ENCODE peak calls at places on chromosomes 12 and 14, in five cellular contexts. One of them, this sample, is unnamed.

GRCh38 chr12:101935769-101936741 is 58.7 kb downstream of the DRAM1 start:
- DNase-seq in ascending aorta: no peak
- DNase-seq in Peyer's patch: no peak
- DNase-seq in uterus: peak; percentile 74
- DNase-seq in trophoblast cell: peak; percentile 60
- DNase-seq in this sample: no peak

GRCh38 chr12:69639400-69640016 is 28.8 kb upstream of the LRRC10 start:
- DNase-seq in trophoblast cell: peak; percentile 92
- DNase-seq in uterus: peak; percentile 46
- DNase-seq in ascending aorta: no peak
- DNase-seq in Peyer's patch: peak; percentile 74
- DNase-seq in this sample: no peak

GRCh38 chr12:105725054-105725453 is 394.6 kb downstream of the C12orf75 start:
- DNase-seq in ascending aorta: no peak
- DNase-seq in uterus: no peak
- DNase-seq in trophoblast cell: peak; percentile 4
- DNase-seq in Peyer's patch: no peak
- DNase-seq in this sample: no peak

GRCh38 chr12:4978737-4979136 is 64.9 kb upstream of the KCNA5 start:
- DNase-seq in Peyer's patch: no peak
- DNase-seq in ascending aorta: no peak
- DNase-seq in trophoblast cell: no peak
- DNase-seq in uterus: no peak
- DNase-seq in this sample: no peak

GRCh38 chr12:55658635-55659391 is 22.1 kb downstream of the OR10P1 start:
- DNase-seq in trophoblast cell: no peak
- DNase-seq in uterus: no peak
- DNase-seq in ascending aorta: no peak
- DNase-seq in Peyer's patch: no peak
- DNase-seq in this sample: no peak

GRCh38 chr14:78153069-78153351 is 17.2 kb upstream of the NRXN3 start:
- DNase-seq in Peyer's patch: no peak
- DNase-seq in trophoblast cell: no peak
- DNase-seq in ascending aorta: no peak
- DNase-seq in uterus: no peak
- DNase-seq in this sample: no peak

GRCh38 chr12:80681287-80681686 is 26.1 kb upstream of the MYF6 start:
- DNase-seq in trophoblast cell: no peak
- DNase-seq in Peyer's patch: no peak
- DNase-seq in ascending aorta: no peak
- DNase-seq in uterus: no peak
- DNase-seq in this sample: no peak

GRCh38 chr12:131390408-131391100 is 320.3 kb upstream of the SFSWAP start:
- DNase-seq in Peyer's patch: no peak
- DNase-seq in uterus: no peak
- DNase-seq in ascending aorta: no peak
- DNase-seq in trophoblast cell: peak; percentile 59
- DNase-seq in this sample: no peak

GRCh38 chr14:63840981-63841380 is 11.8 kb upstream of the SYNE2 start:
- DNase-seq in ascending aorta: no peak
- DNase-seq in Peyer's patch: peak; percentile 54
- DNase-seq in trophoblast cell: peak; percentile 18
- DNase-seq in uterus: no peak
- DNase-seq in this sample: no peak

GRCh38 chr12:91139981-91140659 is 28.8 kb upstream of the LUM start:
- DNase-seq in ascending aorta: no peak
- DNase-seq in Peyer's patch: no peak
- DNase-seq in trophoblast cell: peak; percentile 50
- DNase-seq in uterus: no peak
- DNase-seq in this sample: no peak

GRCh38 chr12:120677765-120678473 is 9.0 kb upstream of the MLEC start:
- DNase-seq in ascending aorta: no peak
- DNase-seq in uterus: peak; percentile 64
- DNase-seq in Peyer's patch: no peak
- DNase-seq in trophoblast cell: no peak
- DNase-seq in this sample: no peak

GRCh38 chr12:26642361-26642760 is 190.6 kb downstream of the ITPR2 start:
- DNase-seq in uterus: no peak
- DNase-seq in trophoblast cell: no peak
- DNase-seq in Peyer's patch: no peak
- DNase-seq in ascending aorta: no peak
- DNase-seq in this sample: no peak

GRCh38 chr14:80565001-80565400 is 353.7 kb upstream of the DIO2 start:
- DNase-seq in ascending aorta: no peak
- DNase-seq in Peyer's patch: no peak
- DNase-seq in trophoblast cell: peak; percentile 62
- DNase-seq in uterus: no peak
- DNase-seq in this sample: no peak

GRCh38 chr14:21145437-21145836 is 10.4 kb downstream of the OR5AU1 start:
- DNase-seq in ascending aorta: no peak
- DNase-seq in uterus: no peak
- DNase-seq in Peyer's patch: no peak
- DNase-seq in trophoblast cell: no peak
- DNase-seq in this sample: no peak

GRCh38 chr12:6335451-6336078 is 6.3 kb downstream of the TNFRSF1A start:
- DNase-seq in trophoblast cell: peak; percentile 73
- DNase-seq in ascending aorta: peak; percentile 65
- DNase-seq in Peyer's patch: peak; percentile 87
- DNase-seq in uterus: peak; percentile 76
- DNase-seq in this sample: peak; percentile 80

GRCh38 chr12:124395284-124395752 is 100.4 kb downstream of the RFLNA start:
- DNase-seq in Peyer's patch: no peak
- DNase-seq in trophoblast cell: no peak
- DNase-seq in uterus: peak; percentile 38
- DNase-seq in ascending aorta: no peak
- DNase-seq in this sample: no peak

GRCh38 chr12:122862872-122863701 is 27.8 kb downstream of the HIP1R start:
- DNase-seq in ascending aorta: no peak
- DNase-seq in uterus: no peak
- DNase-seq in trophoblast cell: peak; percentile 51
- DNase-seq in Peyer's patch: peak; percentile 89
- DNase-seq in this sample: no peak

GRCh38 chr12:67534671-67535070 is 113.9 kb upstream of the DYRK2 start:
- DNase-seq in ascending aorta: no peak
- DNase-seq in uterus: peak; percentile 26
- DNase-seq in trophoblast cell: no peak
- DNase-seq in Peyer's patch: no peak
- DNase-seq in this sample: no peak

GRCh38 chr14:72679591-72680151 is 214.2 kb downstream of the DPF3 start:
- DNase-seq in Peyer's patch: no peak
- DNase-seq in ascending aorta: no peak
- DNase-seq in uterus: no peak
- DNase-seq in trophoblast cell: no peak
- DNase-seq in this sample: no peak

GRCh38 chr14:101137234-101137633 is 233.7 kb upstream of the RTL1 start:
- DNase-seq in Peyer's patch: no peak
- DNase-seq in ascending aorta: no peak
- DNase-seq in uterus: no peak
- DNase-seq in trophoblast cell: no peak
- DNase-seq in this sample: no peak

GRCh38 chr12:64716839-64717455 is 42.3 kb downstream of the GNS start:
- DNase-seq in Peyer's patch: no peak
- DNase-seq in ascending aorta: no peak
- DNase-seq in trophoblast cell: no peak
- DNase-seq in uterus: no peak
- DNase-seq in this sample: no peak

GRCh38 chr14:55832122-55832911 is 252.3 kb downstream of the KTN1 start:
- DNase-seq in Peyer's patch: no peak
- DNase-seq in trophoblast cell: peak; percentile 35
- DNase-seq in ascending aorta: no peak
- DNase-seq in uterus: no peak
- DNase-seq in this sample: no peak

DNA sequence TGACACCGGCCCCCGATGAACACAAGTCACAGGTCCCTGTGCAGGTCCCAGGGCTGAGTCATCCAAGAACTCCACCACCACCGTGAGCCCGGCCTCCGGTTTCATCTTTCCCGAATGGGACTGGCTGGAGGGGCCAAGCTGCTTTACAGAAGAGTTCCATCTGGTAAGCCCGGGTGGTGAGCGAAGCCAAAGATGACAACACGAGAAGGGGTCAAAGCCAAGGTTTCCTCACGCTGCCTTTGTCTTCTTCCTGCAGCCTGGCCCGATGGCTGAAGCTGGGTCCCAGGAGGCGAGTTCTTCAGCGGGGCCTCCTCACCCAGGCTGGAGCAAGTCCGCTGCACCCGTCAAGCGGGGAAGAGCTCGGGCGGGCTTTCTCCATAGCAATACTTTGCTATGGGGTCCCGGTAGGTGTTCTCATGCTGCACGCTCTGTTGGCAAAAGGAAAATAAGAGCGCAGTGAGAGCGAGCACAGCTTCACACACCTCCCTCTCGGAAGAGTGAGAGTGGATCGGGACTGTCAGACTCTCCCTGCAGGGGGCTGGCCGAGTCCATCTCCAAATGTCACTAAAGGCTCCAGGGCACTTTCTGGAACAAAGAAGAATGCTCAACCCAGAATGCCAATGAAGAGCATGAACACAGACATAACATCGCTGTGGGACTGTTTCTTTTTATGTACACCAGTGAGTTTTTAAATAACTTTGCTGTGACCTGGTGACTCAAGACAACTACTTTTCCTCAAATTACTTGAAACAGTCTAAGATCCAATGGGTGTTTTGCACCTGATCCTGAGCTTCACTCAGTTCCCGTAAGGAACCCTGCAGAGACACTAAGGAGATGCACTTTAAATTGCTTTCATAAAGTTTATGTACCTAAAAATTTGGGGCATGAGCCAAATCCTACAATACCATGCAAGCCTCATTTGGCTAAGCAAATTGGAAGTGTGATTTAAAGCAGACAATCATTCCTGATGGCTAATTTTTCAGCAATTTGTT is 20.1 kb downstream of the SPRING1 start:
- DNase-seq in Peyer's patch: no peak
- DNase-seq in trophoblast cell: no peak
- DNase-seq in ascending aorta: no peak
- DNase-seq in uterus: peak; percentile 65
- DNase-seq in this sample: no peak
- H3K27ac ChIP-seq in Peyer's patch: no peak overlapping the region
- H3K27ac ChIP-seq in trophoblast cell: no peak overlapping the region
- H3K27ac ChIP-seq in ascending aorta: no peak overlapping the region
- H3K27ac ChIP-seq in uterus: peak overlapping the region; percentile 18
- H3K27ac ChIP-seq in this sample: no peak overlapping the region

GRCh38 chr12:93191956-93192355 is 185.8 kb upstream of the NUDT4 start:
- DNase-seq in Peyer's patch: no peak
- DNase-seq in ascending aorta: peak; percentile 19
- DNase-seq in uterus: no peak
- DNase-seq in trophoblast cell: no peak
- DNase-seq in this sample: peak; percentile 28
- H3K27ac ChIP-seq in Peyer's patch: no peak overlapping the region
- H3K27ac ChIP-seq in ascending aorta: peak overlapping the region; percentile 83
- H3K27ac ChIP-seq in uterus: peak overlapping the region; percentile 53
- H3K27ac ChIP-seq in trophoblast cell: no peak overlapping the region
- H3K27ac ChIP-seq in this sample: peak overlapping the region; percentile 54

GRCh38 chr12:27999970-28000369 is 27.4 kb upstream of the PTHLH start:
- DNase-seq in Peyer's patch: no peak
- DNase-seq in trophoblast cell: peak; percentile 92
- DNase-seq in uterus: no peak
- DNase-seq in ascending aorta: no peak
- DNase-seq in this sample: no peak
- H3K27ac ChIP-seq in Peyer's patch: no peak overlapping the region
- H3K27ac ChIP-seq in trophoblast cell: no peak overlapping the region
- H3K27ac ChIP-seq in uterus: no peak overlapping the region
- H3K27ac ChIP-seq in ascending aorta: no peak overlapping the region
- H3K27ac ChIP-seq in this sample: no peak overlapping the region

DNA sequence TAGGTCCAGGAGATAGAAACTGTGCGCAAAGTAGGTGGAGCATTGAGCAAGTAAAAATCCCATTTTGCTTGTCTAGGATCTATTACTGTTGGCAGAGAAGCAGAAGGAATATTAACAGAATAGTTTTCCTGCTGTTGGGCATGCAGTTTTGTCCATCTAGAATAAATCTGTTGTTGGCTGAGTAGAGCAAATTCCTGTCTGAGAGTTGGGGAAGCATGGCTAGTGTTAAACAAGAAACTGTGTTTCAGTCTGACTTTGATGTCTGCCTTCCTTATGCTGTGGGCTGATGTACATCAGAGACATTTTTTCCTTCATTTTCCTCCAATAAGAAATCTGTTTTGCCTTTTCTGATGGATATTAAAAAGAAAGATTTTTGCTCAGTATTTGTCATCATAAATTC is 98.2 kb downstream of the RAD52 start:
- DNase-seq in uterus: no peak
- DNase-seq in Peyer's patch: no peak
- DNase-seq in ascending aorta: no peak
- DNase-seq in trophoblast cell: no peak
- DNase-seq in this sample: no peak
- H3K27ac ChIP-seq in uterus: peak overlapping the region; percentile 61
- H3K27ac ChIP-seq in Peyer's patch: no peak overlapping the region
- H3K27ac ChIP-seq in ascending aorta: peak overlapping the region; percentile 41
- H3K27ac ChIP-seq in trophoblast cell: no peak overlapping the region
- H3K27ac ChIP-seq in this sample: peak overlapping the region; percentile 53

GRCh38 chr12:56695327-56696101 is 7.4 kb upstream of the PTGES3 start:
- DNase-seq in ascending aorta: no peak
- DNase-seq in trophoblast cell: no peak
- DNase-seq in Peyer's patch: peak; percentile 1
- DNase-seq in uterus: no peak
- DNase-seq in this sample: no peak
- H3K27ac ChIP-seq in ascending aorta: no peak overlapping the region
- H3K27ac ChIP-seq in trophoblast cell: no peak overlapping the region
- H3K27ac ChIP-seq in Peyer's patch: no peak overlapping the region
- H3K27ac ChIP-seq in uterus: no peak overlapping the region
- H3K27ac ChIP-seq in this sample: no peak overlapping the region

This sample was measured in thoracic aorta.